ENCODE peak calls at places on chromosomes 5 and 9, in six cellular contexts. F is heart left ventricle, D is tibial artery, X is adrenal gland, Y is adipocyte, U is SJSA1. S is an unnamed sample.

GRCh38 chr5:38994329-38994927 is 79.8 kb downstream of the RICTOR start:
- DNase-seq in Y (peak; percentile 87), U (no peak), X (peak; percentile 28), D (no peak), F (peak; percentile 31), S (peak; percentile 84)

GRCh38 chr5:78628260-78629024 is 20.1 kb downstream of the LHFPL2 start:
- DNase-seq in F (no peak), X (no peak), Y (peak; percentile 61), D (no peak), U (no peak), S (no peak)

GRCh38 chr5:10077721-10078551 is 171.8 kb downstream of the ATPSCKMT start:
- DNase-seq in X (no peak), D (no peak), Y (peak; percentile 87), U (no peak), F (no peak), S (peak; percentile 35)

GRCh38 chr9:116345817-116346216 is 192.2 kb downstream of the PAPPA start:
- DNase-seq in F (no peak), U (no peak), D (no peak), X (no peak), Y (no peak), S (no peak)

GRCh38 chr5:151267481-151268275 is 14.7 kb downstream of the GM2A start:
- DNase-seq in F (no peak), U (no peak), Y (no peak), X (no peak), D (no peak), S (no peak)

GRCh38 chr5:161190778-161191177 is 338.8 kb upstream of the ATP10B start:
- DNase-seq in F (no peak), U (no peak), X (no peak), Y (no peak), D (no peak), S (no peak)

GRCh38 chr5:173839117-173839713 is 48.9 kb upstream of the CPEB4 start:
- DNase-seq in D (no peak), Y (no peak), X (peak; percentile 67), U (no peak), F (no peak), S (no peak)

GRCh38 chr9:72041775-72042194 is 18.6 kb downstream of the C9orf57 start:
- DNase-seq in X (peak; percentile 22), U (no peak), Y (peak; percentile 14), D (peak; percentile 73), F (peak; percentile 74), S (peak; percentile 93)

GRCh38 chr5:180541710-180542109 is 47.5 kb downstream of the CNOT6 start:
- DNase-seq in F (no peak), X (no peak), U (no peak), Y (no peak), D (no peak), S (no peak)

GRCh38 chr9:4489919-4490704 is at the start of gene SLC1A1:
- DNase-seq in Y (peak; percentile 91), F (peak; percentile 78), D (peak; percentile 93), U (peak; percentile 49), X (peak; percentile 70), S (peak; percentile 33)

GRCh38 chr9:135588886-135589595 is 27.5 kb downstream of the PAEP start:
- DNase-seq in D (no peak), U (no peak), F (no peak), Y (no peak), X (no peak), S (no peak)

GRCh38 chr9:83385317-83385716 is 152.9 kb downstream of the FRMD3 start:
- DNase-seq in X (no peak), Y (peak; percentile 27), D (no peak), F (no peak), U (no peak), S (no peak)

GRCh38 chr5:181217111-181217804 is 5.8 kb upstream of the TRIM41 start:
- DNase-seq in X (peak; percentile 47), Y (peak; percentile 70), D (peak; percentile 79), F (peak; percentile 60), U (peak; percentile 78), S (peak; percentile 58)

GRCh38 chr5:55572011-55572410 is 37.2 kb upstream of the PLPP1 start:
- DNase-seq in U (no peak), F (no peak), D (no peak), Y (no peak), X (no peak), S (no peak)

GRCh38 chr5:149493316-149493715 is 57.9 kb downstream of the CSNK1A1 start:
- DNase-seq in D (no peak), F (no peak), Y (no peak), X (no peak), U (no peak), S (no peak)

GRCh38 chr5:71475788-71476384 is 20.4 kb downstream of the BDP1 start:
- DNase-seq in F (no peak), X (no peak), D (no peak), U (no peak), Y (peak; percentile 36), S (peak; percentile 22)

GRCh38 chr9:114313186-114313585 is 9.7 kb upstream of the ORM1 start:
- DNase-seq in Y (no peak), X (peak; percentile 0), U (peak; percentile 6), D (no peak), F (no peak), S (no peak)

GRCh38 chr5:44952376-44952775 is 143.6 kb downstream of the MRPS30 start:
- DNase-seq in X (no peak), D (no peak), U (no peak), F (no peak), Y (peak; percentile 38), S (peak; percentile 26)

GRCh38 chr5:42886612-42887011 is 74.9 kb upstream of the SELENOP start:
- DNase-seq in X (no peak), U (no peak), F (no peak), Y (no peak), D (no peak), S (no peak)

GRCh38 chr5:96661101-96661840 is 905 bp upstream of the CAST start:
- DNase-seq in D (peak; percentile 72), U (no peak), X (no peak), Y (peak; percentile 58), F (no peak), S (peak; percentile 68)

GRCh38 chr5:28958581-28958980 is 1920.2 kb upstream of the CDH9 start:
- DNase-seq in X (no peak), F (no peak), U (no peak), D (no peak), Y (no peak), S (no peak)

GRCh38 chr5:149206524-149207141 is 65.0 kb upstream of the AFAP1L1 start:
- DNase-seq in D (no peak), U (peak; percentile 94), X (peak; percentile 52), F (peak; percentile 41), Y (no peak), S (peak; percentile 24)

GRCh38 chr9:134268308-134268724 is 57.9 kb upstream of the RXRA start:
- DNase-seq in F (peak; percentile 26), X (no peak), D (no peak), Y (no peak), U (no peak), S (no peak)

DNA sequence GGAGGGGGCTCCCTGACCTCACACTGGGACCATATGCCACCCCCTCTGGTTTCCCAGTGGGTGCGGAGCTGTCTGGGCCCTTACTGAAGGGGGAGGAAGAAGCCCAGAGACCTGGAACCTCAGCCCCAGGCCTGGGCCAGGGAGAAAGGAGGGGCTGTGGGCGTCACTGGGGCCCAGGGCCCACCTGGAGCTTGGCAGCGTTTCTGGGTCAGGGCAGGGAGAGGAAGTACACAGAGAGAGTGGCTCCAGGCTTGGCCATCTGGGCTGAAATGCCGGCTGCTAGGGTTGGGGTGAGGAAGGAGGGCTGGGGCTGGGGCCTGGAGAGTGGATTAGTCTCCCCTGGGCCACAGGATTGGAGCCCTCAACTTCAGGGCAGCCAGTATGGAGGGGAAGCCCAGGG is 6.4 kb upstream of the DAB2IP start:
- DNase-seq in Y (no peak), F (peak; percentile 29), D (no peak), U (no peak), X (no peak), S (no peak)
- H3K4me1 ChIP-seq in Y (peaks cover 4% of the 10 kb centered on the region), F (peaks cover 37% of the 10 kb centered on the region), D (peaks cover 1% of the 10 kb centered on the region), U (peaks cover 1% of the 10 kb centered on the region), X (no peaks in the 10 kb centered on the region), S (no peaks in the 10 kb centered on the region)

GRCh38 chr9:92270511-92270910 is 23.0 kb downstream of the IARS1 start:
- DNase-seq in Y (no peak), X (no peak), D (no peak), F (no peak), U (no peak), S (no peak)

GRCh38 chr9:92263131-92263530 is 30.4 kb downstream of the IARS1 start:
- DNase-seq in U (peak; percentile 85), F (no peak), Y (no peak), X (no peak), D (no peak), S (no peak)

GRCh38 chr9:92266486-92266885 is 27.0 kb downstream of the IARS1 start:
- DNase-seq in U (peak; percentile 48), D (no peak), Y (no peak), X (no peak), F (peak; percentile 41), S (no peak)

GRCh38 chr9:92265159-92265558 is 28.3 kb downstream of the IARS1 start:
- DNase-seq in Y (peak; percentile 25), D (no peak), X (no peak), U (no peak), F (no peak), S (peak; percentile 7)
- H3K4me1 ChIP-seq in Y (peaks cover 14% of the 10 kb centered on the region), D (no peaks in the 10 kb centered on the region), X (no peaks in the 10 kb centered on the region), U (peaks cover 51% of the 10 kb centered on the region), F (no peaks in the 10 kb centered on the region), S (peaks cover 3% of the 10 kb centered on the region)

GRCh38 chr5:16418471-16418922 is 47.1 kb downstream of the ZNF622 start:
- DNase-seq in F (peak; percentile 76), U (no peak), Y (no peak), X (peak; percentile 16), D (no peak), S (no peak)

GRCh38 chr5:16411741-16412455 is 53.7 kb downstream of the ZNF622 start:
- DNase-seq in U (no peak), X (no peak), Y (no peak), D (no peak), F (no peak), S (no peak)

GRCh38 chr5:16413461-16413860 is 52.1 kb downstream of the ZNF622 start:
- DNase-seq in U (no peak), Y (no peak), D (no peak), X (no peak), F (no peak), S (no peak)

GRCh38 chr5:16412556-16412955 is 53.0 kb downstream of the ZNF622 start:
- DNase-seq in D (no peak), Y (no peak), U (no peak), X (no peak), F (no peak), S (no peak)

GRCh38 chr5:16417392-16418074 is 48.1 kb downstream of the ZNF622 start:
- DNase-seq in F (no peak), U (no peak), D (no peak), Y (no peak), X (no peak), S (no peak)
- H3K4me1 ChIP-seq in F (no peaks in the 10 kb centered on the region), U (no peaks in the 10 kb centered on the region), D (no peaks in the 10 kb centered on the region), Y (no peaks in the 10 kb centered on the region), X (no peaks in the 10 kb centered on the region), S (no peaks in the 10 kb centered on the region)

DNA sequence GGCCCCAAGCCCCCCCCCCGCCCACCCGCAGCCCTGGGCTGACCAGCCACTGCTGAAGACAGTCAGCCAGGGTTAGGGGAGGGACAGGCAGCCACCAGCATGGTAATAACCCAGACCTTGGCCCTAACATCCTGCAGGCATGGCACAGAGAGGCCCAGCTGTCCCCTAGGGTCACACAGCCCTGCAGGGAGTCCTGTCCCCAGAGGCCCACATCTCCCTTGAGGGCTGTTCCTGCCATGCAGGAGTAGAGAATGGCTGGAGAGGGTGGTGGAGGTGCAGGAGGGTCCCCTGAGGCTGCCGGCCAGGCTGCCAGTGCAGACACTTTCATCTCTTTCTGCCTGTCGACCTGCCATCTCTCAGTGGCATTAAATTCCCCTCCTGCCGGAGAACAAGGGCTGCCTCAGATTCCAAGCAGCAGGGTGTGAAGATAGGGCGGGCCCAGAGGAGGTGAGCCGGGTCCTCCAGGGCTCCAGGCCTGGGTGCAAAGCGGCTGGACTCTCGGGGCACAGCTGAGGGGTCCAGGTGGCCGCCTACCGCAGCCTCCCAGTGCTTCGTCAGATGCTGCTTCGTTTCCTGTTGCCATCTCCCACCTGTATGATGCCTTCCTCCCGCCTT is 40.0 kb downstream of the CXXC5 start:
- DNase-seq in D (no peak), X (no peak), U (no peak), Y (no peak), F (no peak), S (no peak)
- H3K4me1 ChIP-seq in D (peaks cover 64% of the 10 kb centered on the region), X (peaks cover 10% of the 10 kb centered on the region), U (peaks cover 13% of the 10 kb centered on the region), Y (peaks cover 30% of the 10 kb centered on the region), F (peaks cover 38% of the 10 kb centered on the region), S (no peaks in the 10 kb centered on the region)